ENCODE peak calls at places on chromosomes 5 and 9, in six cellular contexts. X is prostate gland, Q is transverse colon, D is lower leg skin, N is endothelial cell of umbilical vein, L is A549. G is an unnamed sample.

GRCh38 chr9:93257808-93258331 is 73.9 kb downstream of the WNK2 start:
- DNase-seq in X (no peak), Q (no peak), D (no peak), N (no peak), L (no peak), G (no peak)

GRCh38 chr9:135079676-135080075 is 7.8 kb upstream of the OLFM1 start:
- DNase-seq in X (no peak), Q (peak; percentile 1), D (no peak), N (no peak), L (no peak), G (no peak)

GRCh38 chr5:139149477-139150199 is 48.5 kb downstream of the SIL1 start:
- DNase-seq in X (no peak), Q (no peak), D (no peak), N (no peak), L (no peak), G (no peak)

GRCh38 chr9:129272348-129273025 is 94.4 kb upstream of the IER5L start:
- DNase-seq in X (no peak), Q (no peak), D (no peak), N (no peak), L (no peak), G (no peak)

GRCh38 chr5:139711067-139711851 is 63.1 kb downstream of the CXXC5 start:
- DNase-seq in X (no peak), Q (peak; percentile 44), D (no peak), N (no peak), L (peak; percentile 46), G (no peak)

GRCh38 chr5:103942587-103943186 is 380.1 kb upstream of the NUDT12 start:
- DNase-seq in X (no peak), Q (no peak), D (no peak), N (no peak), L (no peak), G (no peak)

GRCh38 chr5:93578813-93579560 is 2.0 kb downstream of the NR2F1-AS1 start:
- DNase-seq in X (no peak), Q (no peak), D (no peak), N (peak; percentile 56), L (no peak), G (no peak)

GRCh38 chr5:72673180-72673579 is 143.3 kb upstream of the TNPO1 start:
- DNase-seq in X (no peak), Q (no peak), D (no peak), N (no peak), L (no peak), G (no peak)

GRCh38 chr5:175706499-175706898 is 48.6 kb downstream of the HRH2 start:
- DNase-seq in X (no peak), Q (no peak), D (no peak), N (no peak), L (no peak), G (no peak)

GRCh38 chr5:14757853-14758252 is 93.3 kb downstream of the OTULIN start:
- DNase-seq in X (no peak), Q (no peak), D (no peak), N (peak; percentile 71), L (no peak), G (no peak)

DNA sequence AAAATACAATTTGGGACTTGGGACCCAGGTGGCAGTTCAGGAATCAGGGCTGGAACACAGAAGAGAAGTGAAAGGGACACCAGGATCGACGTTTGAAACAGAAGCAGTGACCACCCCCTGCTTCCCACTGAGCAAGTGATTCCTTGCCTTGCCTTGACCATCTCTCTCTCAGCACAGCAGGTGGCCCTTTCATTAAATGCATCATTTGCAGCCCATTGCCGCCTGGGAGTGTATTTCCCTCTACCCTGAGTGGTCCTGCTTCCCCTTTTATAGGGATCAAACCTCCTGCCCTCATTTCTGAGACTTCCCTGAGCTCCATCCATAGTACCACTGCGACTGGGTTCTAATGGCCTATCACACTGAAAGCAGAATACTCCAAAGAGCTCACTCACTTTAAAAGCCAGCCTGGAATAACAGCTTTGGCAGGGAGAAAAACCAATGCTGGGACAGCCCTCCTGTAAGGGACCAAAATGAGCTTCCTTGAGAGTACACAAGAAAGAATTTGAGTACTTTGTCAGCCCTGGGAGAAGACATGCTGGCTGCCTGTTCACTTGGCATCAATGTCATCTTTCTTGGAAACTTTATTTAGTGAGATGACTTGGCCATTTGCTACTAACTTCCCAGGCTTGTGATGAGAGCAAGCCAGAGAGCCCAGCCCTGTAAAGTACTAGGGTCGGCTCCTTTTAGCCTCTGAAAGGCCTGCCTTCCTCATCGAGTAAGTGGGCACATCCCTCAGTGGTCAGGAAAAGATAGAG is 149.7 kb downstream of the SLIT3 start:
- DNase-seq in X (no peak), Q (no peak), D (no peak), N (no peak), L (no peak), G (no peak)
- TF ChIP-seq POLR2A in X (no peak), Q (no peak), D (no peak), N (no peak), L (no peak), G (no peak)

DNA sequence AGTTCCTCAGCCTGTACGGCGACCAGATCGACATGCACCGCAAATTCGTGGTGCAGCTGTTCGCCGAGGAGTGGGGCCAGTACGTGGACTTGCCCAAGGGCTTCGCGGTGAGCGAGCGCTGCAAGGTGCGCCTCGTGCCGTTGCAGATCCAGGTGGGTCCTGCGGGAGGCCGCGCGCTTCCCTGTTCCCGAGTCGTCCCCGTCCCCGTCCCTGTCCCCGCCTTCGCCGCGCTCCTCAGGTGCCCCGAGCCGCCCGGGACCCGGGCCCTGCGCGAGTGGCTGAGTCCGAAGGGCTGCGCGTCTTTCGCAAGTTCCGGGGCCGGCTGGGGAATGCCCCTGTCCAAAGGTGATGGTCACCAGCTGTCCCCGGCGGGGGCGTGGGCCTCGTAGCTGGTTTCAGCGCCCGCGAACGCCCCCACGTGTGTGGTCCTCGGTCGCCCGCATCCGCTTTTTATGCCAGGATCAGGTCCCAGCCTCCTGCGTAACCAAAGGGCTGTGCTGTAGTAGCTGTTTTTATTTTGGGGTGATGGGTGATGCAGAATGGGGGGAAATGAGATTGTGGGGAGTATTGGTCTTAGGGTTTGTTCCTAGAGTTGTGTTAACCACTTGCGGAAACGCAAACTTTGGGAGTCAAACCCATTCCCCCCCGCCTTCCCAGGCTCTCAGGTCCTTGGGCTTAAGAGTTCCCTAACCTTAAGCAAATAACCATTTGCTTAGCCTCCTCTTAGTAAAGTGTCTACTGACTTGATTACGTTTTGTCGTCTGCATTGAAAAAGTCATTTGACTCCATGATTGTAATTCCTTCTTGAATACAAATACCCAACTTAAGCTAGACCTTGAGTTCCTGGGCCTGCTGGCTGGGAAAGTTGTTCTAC is 612 bp downstream of the ISOC1 start:
- DNase-seq in X (peak; percentile 47), Q (peak; percentile 79), D (peak; percentile 36), N (peak; percentile 24), L (peak; percentile 36), G (peak; percentile 10)
- TF ChIP-seq POLR2A in X (no peak), Q (peak; percentile 62), D (no peak), N (no peak), L (no peak), G (no peak)

DNA sequence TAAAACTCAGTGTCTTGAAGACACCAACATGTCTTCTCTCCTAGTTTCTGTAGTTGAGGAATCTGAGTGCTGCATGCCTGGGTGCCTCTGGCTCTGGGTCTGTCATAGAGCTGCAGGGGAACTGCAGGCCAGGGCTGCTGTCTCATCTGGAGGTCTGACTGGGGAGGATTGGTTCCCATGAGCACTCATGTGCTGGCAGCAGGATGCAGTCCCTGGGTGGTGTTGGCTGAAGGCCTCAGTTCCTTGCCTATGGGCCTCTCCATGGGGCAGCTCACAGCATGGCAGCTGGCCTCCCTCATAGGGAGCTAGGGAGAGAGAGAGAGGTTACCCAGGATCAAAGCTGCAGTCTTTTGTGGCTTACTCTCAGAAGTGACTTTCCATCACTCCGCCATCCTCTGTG is 22.6 kb downstream of the UBE2QL1 start:
- DNase-seq in X (no peak), Q (no peak), D (no peak), N (no peak), L (no peak), G (no peak)
- TF ChIP-seq POLR2A in X (no peak), Q (no peak), D (no peak), N (no peak), L (no peak), G (no peak)

GRCh38 chr9:133115604-133116345 is 5.3 kb downstream of the RALGDS start:
- DNase-seq in X (no peak), Q (no peak), D (no peak), N (no peak), L (no peak), G (peak; percentile 98)

GRCh38 chr9:133113928-133114351 is 7.1 kb downstream of the RALGDS start:
- DNase-seq in X (no peak), Q (no peak), D (no peak), N (no peak), L (no peak), G (no peak)

GRCh38 chr9:133114886-133115603 is 6.0 kb downstream of the RALGDS start:
- DNase-seq in X (no peak), Q (no peak), D (no peak), N (no peak), L (no peak), G (no peak)

GRCh38 chr9:133113163-133113927 is 7.7 kb downstream of the RALGDS start:
- DNase-seq in X (no peak), Q (no peak), D (no peak), N (peak; percentile 45), L (no peak), G (peak; percentile 92)

DNA sequence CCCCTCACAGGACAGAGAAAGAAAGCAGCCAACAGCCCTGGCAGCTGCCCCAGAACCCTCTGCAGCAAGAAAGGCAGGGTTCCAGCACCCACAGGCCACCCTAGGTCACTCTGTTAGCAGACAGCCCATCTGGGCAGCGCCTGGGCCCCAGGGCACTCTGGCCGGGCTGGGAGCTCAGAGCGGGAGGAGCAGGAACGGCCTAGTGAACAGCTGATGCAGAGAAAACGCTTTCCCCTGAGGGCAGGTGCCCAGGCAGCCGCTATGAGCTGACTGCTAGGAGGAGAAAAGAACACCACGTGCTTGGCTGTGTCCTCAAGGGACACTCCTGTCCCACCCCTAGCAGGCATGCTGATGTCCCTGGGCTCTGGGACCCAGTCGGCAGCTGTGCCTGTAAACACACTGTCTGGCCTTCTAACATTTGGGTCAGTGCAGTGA is 6.6 kb downstream of the RALGDS start:
- DNase-seq in X (no peak), Q (no peak), D (no peak), N (no peak), L (no peak), G (no peak)
- TF ChIP-seq POLR2A in X (no peak), Q (no peak), D (no peak), N (no peak), L (no peak), G (no peak)

G was measured in H54.